ENCODE peak calls at places on chromosomes 3 and 15, in five cellular contexts. R, U, T, L and H are unnamed samples.

GRCh38 chr15:80801891-80802680 is 22.9 kb downstream of the CEMIP start:
- DNase-seq in R (no peak), U (no peak), T (no peak), L (no peak), H (peak)

GRCh38 chr3:535566-536416 is 339.2 kb downstream of the CHL1 start:
- DNase-seq in R (peak), U (peak), T (peak), L (no peak), H (no peak)

GRCh38 chr3:6062226-6063187 is 798.4 kb upstream of the GRM7 start:
- DNase-seq in R (no peak), U (no peak), T (no peak), L (no peak), H (no peak)

GRCh38 chr3:169106662-169107061 is 556.9 kb downstream of the MECOM start:
- DNase-seq in R (no peak), U (no peak), T (no peak), L (no peak), H (no peak)

GRCh38 chr3:39752751-39753150 is 56.7 kb upstream of the MYRIP start:
- DNase-seq in R (no peak), U (no peak), T (no peak), L (no peak), H (no peak)

GRCh38 chr3:196225763-196226364 is 9.5 kb downstream of the SLC51A start:
- DNase-seq in R (no peak), U (peak), T (no peak), L (no peak), H (no peak)

GRCh38 chr3:133540896-133541674 is 32.4 kb upstream of the CDV3 start:
- DNase-seq in R (no peak), U (no peak), T (no peak), L (no peak), H (peak)

GRCh38 chr15:39596358-39597051 is 15.6 kb downstream of the THBS1 start:
- DNase-seq in R (no peak), U (no peak), T (no peak), L (no peak), H (no peak)

GRCh38 chr15:77870195-77871065 is 207.1 kb downstream of the TBC1D2B start:
- DNase-seq in R (peak), U (peak), T (peak), L (no peak), H (peak)

GRCh38 chr15:91942676-91943417 is 89.3 kb downstream of the SLCO3A1 start:
- DNase-seq in R (peak), U (peak), T (peak), L (peak), H (no peak)

GRCh38 chr15:94036156-94036555 is 195.2 kb upstream of the MCTP2 start:
- DNase-seq in R (no peak), U (no peak), T (no peak), L (no peak), H (no peak)

GRCh38 chr15:70539912-70540520 is 223.3 kb downstream of the UACA start:
- DNase-seq in R (no peak), U (peak), T (no peak), L (no peak), H (no peak)

GRCh38 chr15:31366169-31366734 is 39.6 kb downstream of the KLF13 start:
- DNase-seq in R (no peak), U (peak), T (no peak), L (no peak), H (peak)

GRCh38 chr15:57769266-57769665 is 62.8 kb downstream of the POLR2M start:
- DNase-seq in R (no peak), U (peak), T (peak), L (peak), H (peak)

GRCh38 chr3:129467934-129468333 is 27.9 kb downstream of the IFT122 start:
- DNase-seq in R (no peak), U (no peak), T (no peak), L (no peak), H (no peak)

GRCh38 chr3:123375014-123375940 is 73.6 kb downstream of the ADCY5 start:
- DNase-seq in R (no peak), U (peak), T (no peak), L (no peak), H (no peak)

GRCh38 chr15:101255615-101256350 is 3.9 kb upstream of the CHSY1 start:
- DNase-seq in R (no peak), U (no peak), T (no peak), L (no peak), H (no peak)

GRCh38 chr3:101163554-101163953 is 156.8 kb downstream of the IMPG2 start:
- DNase-seq in R (no peak), U (no peak), T (no peak), L (no peak), H (no peak)

GRCh38 chr3:150766742-150767141 is 3.8 kb upstream of the SIAH2 start:
- DNase-seq in R (no peak), U (no peak), T (no peak), L (no peak), H (no peak)

GRCh38 chr15:66359740-66360139 is 3.3 kb upstream of the TIPIN start:
- DNase-seq in R (no peak), U (no peak), T (no peak), L (no peak), H (no peak)

GRCh38 chr3:20648294-20648693 is 462.3 kb upstream of the SGO1 start:
- DNase-seq in R (no peak), U (no peak), T (no peak), L (peak), H (peak)

GRCh38 chr3:27483117-27484001 is 825 bp downstream of the SLC4A7 start:
- DNase-seq in R (no peak), U (peak), T (peak), L (no peak), H (peak)

GRCh38 chr15:70632981-70633380 is 130.4 kb downstream of the UACA start:
- DNase-seq in R (no peak), U (no peak), T (no peak), L (no peak), H (no peak)

GRCh38 chr3:65748326-65748725 is 290.4 kb downstream of the MAGI1 start:
- DNase-seq in R (no peak), U (no peak), T (no peak), L (no peak), H (no peak)

GRCh38 chr3:146134348-146135117 is 26.5 kb downstream of the PLOD2 start:
- DNase-seq in R (no peak), U (no peak), T (no peak), L (no peak), H (no peak)

GRCh38 chr3:77939726-77940125 is 899.8 kb downstream of the ROBO2 start:
- DNase-seq in R (no peak), U (no peak), T (no peak), L (no peak), H (no peak)

GRCh38 chr15:74308643-74308945 is 58.9 kb downstream of the CYP11A1 start:
- DNase-seq in R (no peak), U (no peak), T (no peak), L (no peak), H (no peak)

GRCh38 chr3:31249555-31249954 is 283.2 kb upstream of the STT3B start:
- DNase-seq in R (no peak), U (no peak), T (no peak), L (no peak), H (no peak)

GRCh38 chr3:150740733-150741496 is 22.1 kb downstream of the SIAH2 start:
- DNase-seq in R (no peak), U (no peak), T (no peak), L (no peak), H (no peak)

GRCh38 chr3:27993061-27993460 is 248.4 kb upstream of the CMC1 start:
- DNase-seq in R (peak), U (no peak), T (no peak), L (no peak), H (no peak)